ENCODE peak calls at places on chromosomes 16 and 17, in seven cellular contexts. One of them, this sample, is unnamed.

GRCh38 chr16:1174477-1175357 is 21.8 kb downstream of the CACNA1H start:
- DNase-seq in AG09319: no peak
- DNase-seq in fibroblast of villous mesenchyme: no peak
- DNase-seq in MCF 10A: no peak
- DNase-seq in cardiac muscle cell: no peak
- DNase-seq in nephron progenitor cell: no peak
- DNase-seq in GM10248: no peak
- DNase-seq in this sample: no peak

GRCh38 chr16:86075839-86076440 is 177.0 kb downstream of the IRF8 start:
- DNase-seq in AG09319: no peak
- DNase-seq in fibroblast of villous mesenchyme: no peak
- DNase-seq in MCF 10A: no peak
- DNase-seq in cardiac muscle cell: no peak
- DNase-seq in nephron progenitor cell: no peak
- DNase-seq in GM10248: no peak
- DNase-seq in this sample: no peak

GRCh38 chr17:42061641-42062487 is 11.5 kb upstream of the C17orf113 start:
- DNase-seq in AG09319: no peak
- DNase-seq in fibroblast of villous mesenchyme: no peak
- DNase-seq in MCF 10A: no peak
- DNase-seq in cardiac muscle cell: no peak
- DNase-seq in nephron progenitor cell: no peak
- DNase-seq in GM10248: no peak
- DNase-seq in this sample: no peak

GRCh38 chr17:42904110-42904469 is 3.5 kb downstream of the G6PC1 start:
- DNase-seq in AG09319: no peak
- DNase-seq in fibroblast of villous mesenchyme: no peak
- DNase-seq in MCF 10A: peak; percentile 16
- DNase-seq in cardiac muscle cell: no peak
- DNase-seq in nephron progenitor cell: no peak
- DNase-seq in GM10248: no peak
- DNase-seq in this sample: no peak

GRCh38 chr17:27478901-27479531 is 22.8 kb downstream of the KSR1 start:
- DNase-seq in AG09319: no peak
- DNase-seq in fibroblast of villous mesenchyme: no peak
- DNase-seq in MCF 10A: no peak
- DNase-seq in cardiac muscle cell: no peak
- DNase-seq in nephron progenitor cell: no peak
- DNase-seq in GM10248: no peak
- DNase-seq in this sample: no peak

GRCh38 chr16:52581530-52581929 is 34.6 kb upstream of the TOX3 start:
- DNase-seq in AG09319: no peak
- DNase-seq in fibroblast of villous mesenchyme: no peak
- DNase-seq in MCF 10A: peak; percentile 5
- DNase-seq in cardiac muscle cell: no peak
- DNase-seq in nephron progenitor cell: no peak
- DNase-seq in GM10248: no peak
- DNase-seq in this sample: no peak

GRCh38 chr17:39536468-39536867 is 71.3 kb downstream of the NEUROD2 start:
- DNase-seq in AG09319: no peak
- DNase-seq in fibroblast of villous mesenchyme: peak; percentile 39
- DNase-seq in MCF 10A: no peak
- DNase-seq in cardiac muscle cell: no peak
- DNase-seq in nephron progenitor cell: no peak
- DNase-seq in GM10248: no peak
- DNase-seq in this sample: no peak

GRCh38 chr16:68356249-68356918 is 45.6 kb downstream of the PRMT7 start:
- DNase-seq in AG09319: no peak
- DNase-seq in fibroblast of villous mesenchyme: no peak
- DNase-seq in MCF 10A: no peak
- DNase-seq in cardiac muscle cell: no peak
- DNase-seq in nephron progenitor cell: no peak
- DNase-seq in GM10248: peak; percentile 87
- DNase-seq in this sample: peak; percentile 89

GRCh38 chr17:1762906-1763829 is 1.3 kb downstream of the SERPINF1 start:
- DNase-seq in AG09319: peak; percentile 71
- DNase-seq in fibroblast of villous mesenchyme: peak; percentile 90
- DNase-seq in MCF 10A: no peak
- DNase-seq in cardiac muscle cell: peak; percentile 92
- DNase-seq in nephron progenitor cell: no peak
- DNase-seq in GM10248: no peak
- DNase-seq in this sample: peak; percentile 25

GRCh38 chr17:61387011-61387410 is 12.6 kb upstream of the TBX2 start:
- DNase-seq in AG09319: no peak
- DNase-seq in fibroblast of villous mesenchyme: no peak
- DNase-seq in MCF 10A: no peak
- DNase-seq in cardiac muscle cell: no peak
- DNase-seq in nephron progenitor cell: no peak
- DNase-seq in GM10248: no peak
- DNase-seq in this sample: no peak

GRCh38 chr16:7140899-7141298 is 191.7 kb upstream of the RBFOX1 start:
- DNase-seq in AG09319: no peak
- DNase-seq in fibroblast of villous mesenchyme: no peak
- DNase-seq in MCF 10A: no peak
- DNase-seq in cardiac muscle cell: no peak
- DNase-seq in nephron progenitor cell: no peak
- DNase-seq in GM10248: no peak
- DNase-seq in this sample: no peak

GRCh38 chr16:62213763-62214162 is 177.5 kb upstream of the CDH8 start:
- DNase-seq in AG09319: no peak
- DNase-seq in fibroblast of villous mesenchyme: no peak
- DNase-seq in MCF 10A: no peak
- DNase-seq in cardiac muscle cell: no peak
- DNase-seq in nephron progenitor cell: no peak
- DNase-seq in GM10248: no peak
- DNase-seq in this sample: no peak

GRCh38 chr17:44795928-44796327 is 34.2 kb downstream of the GJC1 start:
- DNase-seq in AG09319: no peak
- DNase-seq in fibroblast of villous mesenchyme: no peak
- DNase-seq in MCF 10A: no peak
- DNase-seq in cardiac muscle cell: no peak
- DNase-seq in nephron progenitor cell: no peak
- DNase-seq in GM10248: no peak
- DNase-seq in this sample: no peak

GRCh38 chr16:21708533-21709115 is 44.9 kb downstream of the OTOA start:
- DNase-seq in AG09319: peak; percentile 31
- DNase-seq in fibroblast of villous mesenchyme: peak; percentile 75
- DNase-seq in MCF 10A: peak; percentile 76
- DNase-seq in cardiac muscle cell: peak; percentile 79
- DNase-seq in nephron progenitor cell: peak; percentile 83
- DNase-seq in GM10248: peak; percentile 78
- DNase-seq in this sample: peak; percentile 94

GRCh38 chr16:31375231-31375630 is 17.9 kb upstream of the ITGAD start:
- DNase-seq in AG09319: no peak
- DNase-seq in fibroblast of villous mesenchyme: no peak
- DNase-seq in MCF 10A: no peak
- DNase-seq in cardiac muscle cell: no peak
- DNase-seq in nephron progenitor cell: no peak
- DNase-seq in GM10248: no peak
- DNase-seq in this sample: no peak

GRCh38 chr16:86673090-86673955 is 95.0 kb downstream of the FOXL1 start:
- DNase-seq in AG09319: no peak
- DNase-seq in fibroblast of villous mesenchyme: no peak
- DNase-seq in MCF 10A: no peak
- DNase-seq in cardiac muscle cell: no peak
- DNase-seq in nephron progenitor cell: no peak
- DNase-seq in GM10248: no peak
- DNase-seq in this sample: no peak

GRCh38 chr16:31273187-31273586 is 13.4 kb downstream of the ITGAM start:
- DNase-seq in AG09319: no peak
- DNase-seq in fibroblast of villous mesenchyme: no peak
- DNase-seq in MCF 10A: no peak
- DNase-seq in cardiac muscle cell: no peak
- DNase-seq in nephron progenitor cell: no peak
- DNase-seq in GM10248: peak; percentile 1
- DNase-seq in this sample: no peak

GRCh38 chr16:31284926-31285325 is 25.2 kb downstream of the ITGAM start:
- DNase-seq in AG09319: no peak
- DNase-seq in fibroblast of villous mesenchyme: no peak
- DNase-seq in MCF 10A: no peak
- DNase-seq in cardiac muscle cell: no peak
- DNase-seq in nephron progenitor cell: no peak
- DNase-seq in GM10248: no peak
- DNase-seq in this sample: no peak

GRCh38 chr17:1754430-1755112 is 7.3 kb upstream of the SERPINF1 start:
- DNase-seq in AG09319: no peak
- DNase-seq in fibroblast of villous mesenchyme: no peak
- DNase-seq in MCF 10A: no peak
- DNase-seq in cardiac muscle cell: no peak
- DNase-seq in nephron progenitor cell: no peak
- DNase-seq in GM10248: no peak
- DNase-seq in this sample: no peak

GRCh38 chr16:31215287-31216115 is 1.4 kb downstream of the PYDC1 start:
- DNase-seq in AG09319: no peak
- DNase-seq in fibroblast of villous mesenchyme: peak; percentile 69
- DNase-seq in MCF 10A: peak; percentile 48
- DNase-seq in cardiac muscle cell: peak; percentile 77
- DNase-seq in nephron progenitor cell: peak; percentile 69
- DNase-seq in GM10248: peak; percentile 59
- DNase-seq in this sample: peak; percentile 52

GRCh38 chr17:81057079-81057730 is 22.3 kb downstream of the BAIAP2 start:
- DNase-seq in AG09319: no peak
- DNase-seq in fibroblast of villous mesenchyme: peak; percentile 82
- DNase-seq in MCF 10A: peak; percentile 77
- DNase-seq in cardiac muscle cell: peak; percentile 59
- DNase-seq in nephron progenitor cell: no peak
- DNase-seq in GM10248: no peak
- DNase-seq in this sample: no peak

GRCh38 chr16:11405331-11406176 is 60.3 kb downstream of the RMI2 start:
- DNase-seq in AG09319: no peak
- DNase-seq in fibroblast of villous mesenchyme: peak; percentile 14
- DNase-seq in MCF 10A: peak; percentile 51
- DNase-seq in cardiac muscle cell: peak; percentile 36
- DNase-seq in nephron progenitor cell: peak; percentile 52
- DNase-seq in GM10248: peak; percentile 68
- DNase-seq in this sample: peak; percentile 79

GRCh38 chr17:82424001-82424862 is 5.8 kb upstream of the OGFOD3 start:
- DNase-seq in AG09319: peak; percentile 4
- DNase-seq in fibroblast of villous mesenchyme: peak; percentile 60
- DNase-seq in MCF 10A: peak; percentile 47
- DNase-seq in cardiac muscle cell: peak; percentile 60
- DNase-seq in nephron progenitor cell: peak; percentile 42
- DNase-seq in GM10248: peak; percentile 64
- DNase-seq in this sample: peak; percentile 81

GRCh38 chr17:49508061-49508865 is 13.2 kb downstream of the NGFR start:
- DNase-seq in AG09319: peak; percentile 25
- DNase-seq in fibroblast of villous mesenchyme: peak; percentile 48
- DNase-seq in MCF 10A: peak; percentile 98
- DNase-seq in cardiac muscle cell: peak; percentile 57
- DNase-seq in nephron progenitor cell: no peak
- DNase-seq in GM10248: no peak
- DNase-seq in this sample: no peak

GRCh38 chr17:76385892-76386786 is 1.7 kb downstream of the SPHK1 start:
- DNase-seq in AG09319: peak; percentile 54
- DNase-seq in fibroblast of villous mesenchyme: peak; percentile 82
- DNase-seq in MCF 10A: peak; percentile 84
- DNase-seq in cardiac muscle cell: peak; percentile 89
- DNase-seq in nephron progenitor cell: peak; percentile 85
- DNase-seq in GM10248: peak; percentile 93
- DNase-seq in this sample: peak; percentile 93

GRCh38 chr17:76391200-76391715 is 6.8 kb downstream of the SPHK1 start:
- DNase-seq in AG09319: no peak
- DNase-seq in fibroblast of villous mesenchyme: no peak
- DNase-seq in MCF 10A: no peak
- DNase-seq in cardiac muscle cell: no peak
- DNase-seq in nephron progenitor cell: no peak
- DNase-seq in GM10248: no peak
- DNase-seq in this sample: no peak

GRCh38 chr17:76386966-76387765 is 2.8 kb downstream of the SPHK1 start:
- DNase-seq in AG09319: no peak
- DNase-seq in fibroblast of villous mesenchyme: no peak
- DNase-seq in MCF 10A: no peak
- DNase-seq in cardiac muscle cell: no peak
- DNase-seq in nephron progenitor cell: no peak
- DNase-seq in GM10248: no peak
- DNase-seq in this sample: no peak

GRCh38 chr17:76390003-76390421 is 5.6 kb downstream of the SPHK1 start:
- DNase-seq in AG09319: no peak
- DNase-seq in fibroblast of villous mesenchyme: no peak
- DNase-seq in MCF 10A: no peak
- DNase-seq in cardiac muscle cell: no peak
- DNase-seq in nephron progenitor cell: no peak
- DNase-seq in GM10248: no peak
- DNase-seq in this sample: no peak

GRCh38 chr17:76388966-76389888 is 4.8 kb downstream of the SPHK1 start:
- DNase-seq in AG09319: no peak
- DNase-seq in fibroblast of villous mesenchyme: no peak
- DNase-seq in MCF 10A: no peak
- DNase-seq in cardiac muscle cell: no peak
- DNase-seq in nephron progenitor cell: no peak
- DNase-seq in GM10248: no peak
- DNase-seq in this sample: no peak
- TF ChIP-seq CTCF in AG09319: no peak
- TF ChIP-seq CTCF in fibroblast of villous mesenchyme: no peak
- TF ChIP-seq CTCF in MCF 10A: no peak
- TF ChIP-seq CTCF in cardiac muscle cell: no peak
- TF ChIP-seq CTCF in nephron progenitor cell: no peak
- TF ChIP-seq CTCF in GM10248: no peak
- TF ChIP-seq CTCF in this sample: no peak

GRCh38 chr16:17424771-17425170 is 46.0 kb downstream of the XYLT1 start:
- DNase-seq in AG09319: no peak
- DNase-seq in fibroblast of villous mesenchyme: no peak
- DNase-seq in MCF 10A: no peak
- DNase-seq in cardiac muscle cell: no peak
- DNase-seq in nephron progenitor cell: no peak
- DNase-seq in GM10248: no peak
- DNase-seq in this sample: no peak
- TF ChIP-seq CTCF in AG09319: no peak
- TF ChIP-seq CTCF in fibroblast of villous mesenchyme: no peak
- TF ChIP-seq CTCF in MCF 10A: no peak
- TF ChIP-seq CTCF in cardiac muscle cell: no peak
- TF ChIP-seq CTCF in nephron progenitor cell: no peak
- TF ChIP-seq CTCF in GM10248: no peak
- TF ChIP-seq CTCF in this sample: no peak

GRCh38 chr16:56956756-56957155 is 5.0 kb upstream of the CETP start:
- DNase-seq in AG09319: no peak
- DNase-seq in fibroblast of villous mesenchyme: no peak
- DNase-seq in MCF 10A: no peak
- DNase-seq in cardiac muscle cell: no peak
- DNase-seq in nephron progenitor cell: no peak
- DNase-seq in GM10248: no peak
- DNase-seq in this sample: peak; percentile 54
- TF ChIP-seq CTCF in AG09319: no peak
- TF ChIP-seq CTCF in fibroblast of villous mesenchyme: no peak
- TF ChIP-seq CTCF in MCF 10A: no peak
- TF ChIP-seq CTCF in cardiac muscle cell: no peak
- TF ChIP-seq CTCF in nephron progenitor cell: no peak
- TF ChIP-seq CTCF in GM10248: no peak
- TF ChIP-seq CTCF in this sample: no peak

DNA sequence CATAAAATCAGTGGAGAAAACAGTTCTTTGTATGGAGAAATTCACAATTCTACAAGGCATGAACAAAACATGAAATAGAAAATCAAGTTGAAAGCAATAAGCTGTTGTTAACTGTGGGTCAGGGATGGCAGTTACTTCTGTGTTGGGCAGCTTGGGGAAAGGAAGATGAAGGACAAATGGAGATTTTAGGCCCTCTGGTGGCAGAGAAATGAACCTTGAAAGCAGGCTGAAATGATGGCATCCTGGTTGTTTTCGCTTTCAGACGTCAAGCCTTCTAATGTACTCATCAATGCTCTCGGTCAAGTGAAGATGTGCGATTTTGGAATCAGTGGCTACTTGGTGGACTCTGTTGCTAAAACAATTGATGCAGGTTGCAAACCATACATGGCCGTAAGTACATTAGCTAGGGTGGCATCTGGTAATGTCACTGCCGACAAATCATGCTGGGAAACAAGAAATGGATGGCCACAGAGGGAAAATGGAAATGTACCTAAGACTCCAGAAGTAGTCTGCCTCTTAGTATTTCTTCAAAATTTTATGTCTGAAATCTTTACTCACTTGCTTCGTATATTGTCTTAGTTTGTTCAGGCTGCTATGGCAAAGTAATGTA is 108.9 kb downstream of the MAP2K6 start:
- DNase-seq in AG09319: no peak
- DNase-seq in fibroblast of villous mesenchyme: peak; percentile 58
- DNase-seq in MCF 10A: peak; percentile 72
- DNase-seq in cardiac muscle cell: peak; percentile 70
- DNase-seq in nephron progenitor cell: peak; percentile 16
- DNase-seq in GM10248: peak; percentile 39
- DNase-seq in this sample: peak; percentile 28
- TF ChIP-seq CTCF in AG09319: peak; percentile 79
- TF ChIP-seq CTCF in fibroblast of villous mesenchyme: peak; percentile 81
- TF ChIP-seq CTCF in MCF 10A: peak; percentile 70
- TF ChIP-seq CTCF in cardiac muscle cell: peak; percentile 73
- TF ChIP-seq CTCF in nephron progenitor cell: peak; percentile 61
- TF ChIP-seq CTCF in GM10248: peak; percentile 43
- TF ChIP-seq CTCF in this sample: peak; percentile 63

This sample was measured in activated CD8-positive, alpha-beta T cell treated with anti-CD3 and anti-CD28 coated beads for 36 hours.